ENCODE peak calls at places on chromosomes 6 and 20, in five cellular contexts. S is HepG2, D is GM12878, N is GM23338, G is HCT116. B is an unnamed sample.

GRCh38 chr6:170125447-170126300 is 165.2 kb downstream of the DLL1 start:
- DNase-seq in S (no peak), D (no peak), N (no peak), G (no peak), B (no peak)

GRCh38 chr6:157148391-157149323 is 174.7 kb downstream of the TMEM242 start:
- DNase-seq in S (no peak), D (no peak), N (no peak), G (peak), B (peak)

GRCh38 chr6:105911106-105911629 is 175.0 kb upstream of the PRDM1 start:
- DNase-seq in S (no peak), D (no peak), N (no peak), G (no peak), B (no peak)

GRCh38 chr6:7479801-7480266 is 61.6 kb upstream of the DSP start:
- DNase-seq in S (no peak), D (no peak), N (no peak), G (peak), B (no peak)

GRCh38 chr6:28657756-28658465 is 132.2 kb downstream of the GPX5 start:
- DNase-seq in S (peak), D (peak), N (peak), G (peak), B (no peak)

GRCh38 chr6:119454694-119455093 is 105.1 kb upstream of the MAN1A1 start:
- DNase-seq in S (no peak), D (no peak), N (no peak), G (no peak), B (no peak)

GRCh38 chr20:2729251-2729713 is 36.7 kb downstream of the EBF4 start:
- DNase-seq in S (no peak), D (no peak), N (no peak), G (no peak), B (no peak)

GRCh38 chr6:45415315-45415714 is 37.6 kb upstream of the SUPT3H start:
- DNase-seq in S (no peak), D (no peak), N (no peak), G (no peak), B (no peak)

GRCh38 chr6:15962449-15962764 is 166.5 kb upstream of the MYLIP start:
- DNase-seq in S (no peak), D (no peak), N (peak), G (no peak), B (no peak)

GRCh38 chr20:58065508-58066361 is 162.7 kb downstream of the ANKRD60 start:
- DNase-seq in S (no peak), D (no peak), N (peak), G (no peak), B (no peak)

GRCh38 chr6:155377061-155377460 is 62.8 kb upstream of the TFB1M start:
- DNase-seq in S (no peak), D (no peak), N (no peak), G (no peak), B (peak)

GRCh38 chr6:88722691-88723090 is 240.7 kb downstream of the RNGTT start:
- DNase-seq in S (no peak), D (no peak), N (no peak), G (no peak), B (no peak)

GRCh38 chr20:59354460-59354859 is 54.0 kb downstream of the EDN3 start:
- DNase-seq in S (no peak), D (no peak), N (no peak), G (no peak), B (no peak)

GRCh38 chr6:21149460-21149859 is 444.1 kb upstream of the SOX4 start:
- DNase-seq in S (no peak), D (no peak), N (no peak), G (no peak), B (no peak)

GRCh38 chr20:4912380-4913142 is 88.7 kb downstream of the SLC23A2 start:
- DNase-seq in S (no peak), D (no peak), N (no peak), G (no peak), B (no peak)

GRCh38 chr6:131831392-131831791 is 23.6 kb downstream of the ENPP1 start:
- DNase-seq in S (no peak), D (no peak), N (no peak), G (no peak), B (no peak)

GRCh38 chr20:61768926-61769832 is 296.5 kb downstream of the TAF4 start:
- DNase-seq in S (no peak), D (no peak), N (no peak), G (no peak), B (no peak)

GRCh38 chr20:53943522-53944291 is 126.7 kb downstream of the BCAS1 start:
- DNase-seq in S (peak), D (no peak), N (peak), G (no peak), B (no peak)

GRCh38 chr6:111569951-111570350 is 35.7 kb downstream of the TRAF3IP2 start:
- DNase-seq in S (no peak), D (no peak), N (no peak), G (no peak), B (no peak)

GRCh38 chr6:10759312-10759839 is 11.8 kb downstream of the TMEM14B start:
- DNase-seq in S (peak), D (no peak), N (peak), G (peak), B (peak)

GRCh38 chr6:64280569-64280968 is 645.0 kb downstream of the PHF3 start:
- DNase-seq in S (peak), D (no peak), N (peak), G (no peak), B (peak)

GRCh38 chr6:14425805-14426204 is 308.2 kb downstream of the CD83 start:
- DNase-seq in S (no peak), D (no peak), N (no peak), G (no peak), B (no peak)

GRCh38 chr6:27251672-27252251 is 4.3 kb downstream of the PRSS16 start:
- DNase-seq in S (no peak), D (peak), N (peak), G (peak), B (no peak)

GRCh38 chr20:50918403-50918802 is 12.8 kb downstream of the ADNP start:
- DNase-seq in S (no peak), D (no peak), N (no peak), G (no peak), B (no peak)

GRCh38 chr6:44627091-44627878 is 239.8 kb downstream of the CDC5L start:
- DNase-seq in S (no peak), D (no peak), N (peak), G (no peak), B (no peak)

GRCh38 chr6:27059621-27060425 is 187.7 kb upstream of the PRSS16 start:
- DNase-seq in S (peak), D (no peak), N (no peak), G (no peak), B (no peak)

GRCh38 chr6:23222724-23223123 is 653.4 kb downstream of the HDGFL1 start:
- DNase-seq in S (no peak), D (no peak), N (no peak), G (no peak), B (no peak)

DNA sequence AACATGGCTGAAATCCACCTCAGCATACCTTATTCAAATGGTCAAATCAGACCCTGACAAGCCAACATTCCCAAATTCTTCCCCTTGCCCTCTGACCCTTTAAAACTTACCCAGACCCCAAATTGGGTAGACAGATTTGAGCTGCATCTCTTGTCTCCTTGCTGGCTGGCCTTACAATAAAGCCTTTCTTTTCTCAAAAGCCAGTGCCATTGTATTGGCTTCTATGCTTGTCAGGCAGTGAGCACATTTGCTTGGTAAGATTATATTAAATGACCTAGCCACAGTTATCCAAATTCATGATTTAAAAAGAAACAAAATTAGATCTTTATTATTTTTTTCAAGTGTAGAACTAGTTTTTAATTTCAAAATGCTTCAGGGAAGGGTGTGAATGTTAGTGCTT is 67.8 kb upstream of the FAM83B start:
- DNase-seq in S (no peak), D (no peak), N (no peak), G (no peak), B (no peak)
- TF ChIP-seq REST in S (no peak), D (no peak), N (no peak), G (no peak), B (no peak)

DNA sequence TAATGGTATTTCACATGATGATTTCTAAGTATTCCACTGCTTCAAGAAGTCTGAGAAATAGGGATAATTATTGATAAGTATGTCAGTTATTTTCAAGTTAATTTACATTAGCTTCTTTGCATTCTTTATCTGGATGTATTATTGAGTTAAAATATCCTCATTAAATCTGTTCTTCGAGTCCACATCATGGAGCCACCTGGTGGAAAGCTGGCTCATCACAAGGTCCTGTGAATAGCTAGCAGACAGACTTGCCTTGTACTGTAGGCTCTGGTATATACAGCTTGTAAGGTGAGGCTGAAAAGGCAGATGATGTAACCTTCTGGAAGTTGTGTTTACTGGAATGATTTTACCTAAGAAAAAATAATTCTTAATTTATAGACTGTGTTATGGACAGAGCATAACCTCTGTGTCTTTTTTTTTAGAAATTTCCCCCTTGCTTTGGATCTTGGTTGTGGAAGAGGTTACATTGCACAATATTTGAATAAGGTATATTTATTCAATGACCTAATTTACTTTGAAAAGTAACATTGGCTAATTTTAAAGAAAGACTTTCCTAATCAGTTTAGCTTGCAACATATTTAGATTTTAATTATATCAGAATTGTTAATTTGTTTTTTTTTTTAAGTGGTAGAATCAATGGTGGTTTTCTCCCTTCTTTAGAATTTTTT is 3.5 kb downstream of the NDUFAF5 start:
- DNase-seq in S (peak), D (peak), N (peak), G (peak), B (no peak)
- TF ChIP-seq POLR2AphosphoS5 in S (no peak), D (no peak), N (no peak), G (no peak), B (no peak)

GRCh38 chr6:84197708-84198107 is 29.7 kb downstream of the CEP162 start:
- DNase-seq in S (no peak), D (no peak), N (no peak), G (no peak), B (no peak)
- TF ChIP-seq CTCF in S (peak), D (no peak), N (peak), G (no peak), B (no peak)

GRCh38 chr20:63246490-63247284 is 7.6 kb downstream of the NKAIN4 start:
- DNase-seq in S (no peak), D (no peak), N (peak), G (no peak), B (no peak)
- TF ChIP-seq REST in S (no peak), D (no peak), N (no peak), G (no peak), B (no peak)

GRCh38 chr6:31399589-31400466 is 3.6 kb upstream of the MICA start:
- DNase-seq in S (peak), D (no peak), N (peak), G (peak), B (peak)
- TF ChIP-seq POLR2AphosphoS5 in S (peak), D (no peak), N (no peak), G (peak), B (peak)

DNA sequence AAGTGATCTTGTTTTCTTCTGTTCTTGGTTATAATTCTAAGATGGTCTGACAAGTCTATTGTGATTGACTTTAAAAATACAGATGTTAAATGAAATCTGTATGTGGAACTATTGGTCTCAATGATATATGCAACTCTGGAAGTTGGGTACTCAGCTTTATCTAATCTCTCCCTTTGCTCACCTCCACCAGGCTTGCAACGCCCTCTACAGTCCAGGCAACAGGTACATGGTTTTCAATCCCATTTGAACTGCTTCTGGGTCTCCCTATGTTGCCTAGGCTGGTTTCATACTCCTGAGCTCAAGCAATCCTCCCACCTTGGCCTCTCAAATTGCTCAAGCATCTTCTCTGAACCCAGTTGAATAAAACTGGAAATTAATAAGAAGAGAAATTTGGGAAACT is 25.6 kb upstream of the HLA-DQB1 start:
- DNase-seq in S (peak), D (peak), N (peak), G (peak), B (peak)
- TF ChIP-seq CTCF in S (peak), D (peak), N (peak), G (peak), B (peak)

GRCh38 chr6:52635049-52635577 is 35.8 kb upstream of the TMEM14A start:
- DNase-seq in S (no peak), D (no peak), N (peak), G (no peak), B (no peak)
- TF ChIP-seq REST in S (no peak), D (no peak), N (no peak), G (no peak), B (no peak)

GRCh38 chr6:104855507-104855906 is 4.2 kb downstream of the HACE1 start:
- DNase-seq in S (no peak), D (no peak), N (no peak), G (no peak), B (no peak)

GRCh38 chr6:104860221-104860620 is 502 bp upstream of the HACE1 start:
- DNase-seq in S (no peak), D (no peak), N (no peak), G (no peak), B (no peak)

GRCh38 chr6:104862456-104862855 is 2.7 kb upstream of the HACE1 start:
- DNase-seq in S (no peak), D (no peak), N (no peak), G (no peak), B (no peak)

GRCh38 chr6:104859225-104860146 is at the start of gene HACE1:
- DNase-seq in S (peak), D (peak), N (peak), G (peak), B (peak)
- TF ChIP-seq POLR2AphosphoS5 in S (peak), D (no peak), N (peak), G (peak), B (peak)

DNA sequence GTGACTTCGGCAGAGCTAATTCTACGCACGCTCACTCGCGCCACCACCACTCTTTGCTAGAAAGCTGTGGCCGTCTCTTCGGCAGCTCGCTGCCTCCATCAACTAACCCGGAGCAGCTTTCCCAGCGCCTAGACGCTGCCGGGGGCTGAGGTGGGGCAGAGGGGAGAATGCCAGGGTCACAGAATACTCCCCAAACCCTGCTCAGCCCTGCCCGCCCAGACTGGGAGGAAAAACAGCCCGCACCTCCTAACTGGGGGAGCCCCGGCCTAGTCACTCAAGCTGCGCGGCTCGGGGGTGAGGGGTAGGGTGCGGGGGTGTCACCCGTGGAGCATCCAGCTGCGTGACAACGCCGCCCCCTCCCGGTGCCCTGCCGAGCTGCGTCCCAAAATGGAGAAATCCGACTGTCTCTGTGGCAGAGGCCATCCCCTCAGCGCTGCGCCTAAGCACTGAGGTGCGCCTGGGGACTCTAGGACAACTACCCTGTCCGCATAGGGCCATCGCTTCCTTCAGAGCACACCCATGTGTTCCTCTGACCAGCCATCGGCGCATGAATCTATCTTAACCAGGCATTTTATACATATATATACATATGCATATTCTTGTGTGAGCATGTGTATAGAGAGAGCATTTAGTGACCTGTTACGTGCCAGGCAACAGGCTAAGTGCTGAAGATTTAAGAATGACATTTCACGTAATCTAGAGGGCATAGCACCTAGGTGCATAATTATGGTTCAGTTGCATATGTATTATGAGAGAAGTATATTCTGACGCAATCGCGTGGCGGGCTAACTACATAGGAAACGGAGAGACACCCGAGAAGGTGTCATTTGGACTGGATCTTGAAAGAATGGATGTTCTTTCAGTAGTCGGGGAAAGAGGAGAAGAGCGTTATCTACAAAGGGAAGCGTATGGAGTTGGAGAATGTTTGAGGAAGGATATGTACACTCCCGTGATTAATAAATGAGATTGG is 1.5 kb upstream of the TENT5A start:
- DNase-seq in S (peak), D (no peak), N (peak), G (peak), B (no peak)
- TF ChIP-seq CTCF in S (peak), D (peak), N (peak), G (peak), B (peak)

B was measured in Panc1.